ENCODE peak calls at places on chromosomes 4 and X, in nine cellular contexts. U, P, B, O, Q, R, W, E and D are unnamed samples.

GRCh38 chrX:115650916-115651315 is 89.9 kb downstream of the PLS3 start:
- DNase-seq in O (peak), B (peak), E (no peak), W (peak), P (peak), U (no peak), Q (peak), R (peak), D (no peak)

GRCh38 chr4:4308800-4309441 is 18.9 kb downstream of the ZBTB49 start:
- DNase-seq in O (no peak), R (no peak), U (no peak), W (no peak), Q (no peak), P (peak), B (no peak), E (no peak), D (no peak)

GRCh38 chr4:4386736-4387392 is at the start of gene NSG1:
- DNase-seq in P (peak), O (no peak), W (peak), U (no peak), R (peak), E (no peak), Q (no peak), B (no peak), D (peak)

GRCh38 chr4:8573266-8573665 is 6.9 kb upstream of the GPR78 start:
- DNase-seq in R (no peak), O (no peak), P (no peak), E (no peak), U (peak), B (no peak), W (no peak), Q (no peak), D (no peak)

GRCh38 chrX:31449064-31449463 is 377.2 kb upstream of the FTHL17 start:
- DNase-seq in P (no peak), U (no peak), R (no peak), W (no peak), O (no peak), Q (no peak), B (no peak), E (no peak), D (no peak)

GRCh38 chrX:152588206-152588605 is 49.5 kb upstream of the GABRQ start:
- DNase-seq in P (no peak), U (no peak), Q (peak), O (no peak), B (no peak), E (no peak), W (no peak), R (no peak), D (no peak)

GRCh38 chr4:174672276-174672675 is 150.0 kb upstream of the HPGD start:
- DNase-seq in B (no peak), O (no peak), W (peak), Q (no peak), R (no peak), P (no peak), U (no peak), E (no peak), D (no peak)

GRCh38 chrX:65586491-65586890 is 51.9 kb upstream of the LAS1L start:
- DNase-seq in B (no peak), E (peak), W (peak), U (no peak), P (peak), Q (no peak), O (no peak), R (no peak), D (no peak)

GRCh38 chr4:83219344-83219990 is 65.1 kb downstream of the COQ2 start:
- DNase-seq in E (peak), B (no peak), O (peak), Q (no peak), P (peak), U (no peak), R (no peak), W (no peak), D (no peak)

GRCh38 chrX:1205681-1206611 is 6.5 kb downstream of the CRLF2 start:
- DNase-seq in Q (peak), U (no peak), W (peak), B (peak), R (peak), E (no peak), P (peak), O (peak), D (no peak)

GRCh38 chr4:87910795-87911194 is 64.7 kb upstream of the SPP1 start:
- DNase-seq in U (no peak), O (no peak), W (no peak), Q (no peak), B (no peak), E (no peak), P (no peak), R (no peak), D (no peak)

GRCh38 chrX:119729408-119730201 is 28.8 kb upstream of the SOWAHD start:
- DNase-seq in W (peak), R (peak), B (peak), P (peak), O (peak), E (peak), U (no peak), Q (peak), D (no peak)

GRCh38 chr4:184815046-184815877 is 10.5 kb downstream of the ACSL1 start:
- DNase-seq in O (peak), Q (peak), B (peak), R (peak), E (peak), P (peak), U (peak), W (peak), D (no peak)

GRCh38 chr4:24743931-24744330 is 51.4 kb upstream of the SOD3 start:
- DNase-seq in W (no peak), Q (no peak), U (no peak), R (no peak), B (no peak), E (no peak), P (no peak), O (no peak), D (no peak)

GRCh38 chr4:139886798-139887197 is 221.2 kb downstream of the MGST2 start:
- DNase-seq in O (no peak), E (no peak), Q (no peak), R (no peak), W (no peak), U (no peak), B (no peak), P (no peak), D (no peak)

GRCh38 chr4:37188100-37188499 is 56.4 kb upstream of the NWD2 start:
- DNase-seq in Q (no peak), P (no peak), U (no peak), O (no peak), E (no peak), W (no peak), R (peak), B (peak), D (no peak)

GRCh38 chrX:34631826-34632225 is 25.3 kb downstream of the TMEM47 start:
- DNase-seq in W (peak), P (no peak), O (no peak), R (no peak), E (no peak), Q (no peak), B (no peak), U (no peak), D (no peak)

GRCh38 chrX:50813843-50814661 is at the start of gene SHROOM4:
- DNase-seq in O (no peak), P (peak), R (no peak), E (peak), U (peak), B (no peak), W (peak), Q (no peak), D (peak)

GRCh38 chr4:8819421-8820177 is 52.0 kb downstream of the HMX1 start:
- DNase-seq in O (no peak), W (no peak), E (no peak), B (no peak), P (no peak), Q (no peak), U (peak), R (no peak), D (peak)

GRCh38 chr4:87926554-87927098 is 48.9 kb upstream of the SPP1 start:
- DNase-seq in B (no peak), E (no peak), O (no peak), W (no peak), U (no peak), P (no peak), Q (no peak), R (no peak), D (no peak)

GRCh38 chr4:95835672-95836071 is 4.2 kb upstream of the PDHA2 start:
- DNase-seq in Q (no peak), R (peak), O (no peak), B (peak), P (no peak), W (no peak), U (no peak), E (no peak), D (no peak)

GRCh38 chr4:93237526-93237925 is 591.0 kb upstream of the ATOH1 start:
- DNase-seq in W (no peak), O (no peak), P (no peak), E (no peak), U (no peak), B (no peak), Q (no peak), R (no peak), D (no peak)

GRCh38 chrX:1452497-1453389 is at the start of gene ASMTL:
- DNase-seq in P (peak), B (peak), O (peak), U (peak), W (peak), Q (peak), R (peak), E (peak), D (peak)

GRCh38 chrX:119573840-119574393 is 446 bp upstream of the UBE2A start:
- DNase-seq in E (no peak), Q (peak), O (no peak), U (peak), P (peak), B (peak), W (peak), R (no peak), D (no peak)

GRCh38 chrX:150200820-150201287 is 162.3 kb upstream of the MAMLD1 start:
- DNase-seq in P (peak), Q (peak), U (peak), R (no peak), O (no peak), W (peak), B (peak), E (peak), D (peak)

GRCh38 chr4:111639120-111639519 is 506.1 kb upstream of the FAM241A start:
- DNase-seq in P (peak), R (peak), Q (no peak), B (no peak), O (no peak), E (no peak), W (peak), U (no peak), D (no peak)

GRCh38 chr4:40515398-40516293 is 114.0 kb downstream of the RBM47 start:
- DNase-seq in E (peak), R (peak), O (peak), B (peak), W (peak), P (peak), Q (peak), U (no peak), D (no peak)

GRCh38 chr4:76665139-76665538 is 230.1 kb downstream of the SHROOM3 start:
- DNase-seq in Q (peak), U (no peak), O (no peak), E (peak), P (peak), W (peak), R (no peak), B (no peak), D (no peak)

GRCh38 chr4:108744307-108744706 is 18.5 kb downstream of the ETNPPL start:
- DNase-seq in U (no peak), O (no peak), W (no peak), Q (no peak), P (peak), R (no peak), E (no peak), B (no peak), D (no peak)

GRCh38 chr4:7427326-7428260 is 7.1 kb downstream of the PSAPL1 start:
- DNase-seq in E (no peak), O (no peak), P (no peak), Q (no peak), B (no peak), U (peak), R (no peak), W (no peak), D (peak)

GRCh38 chrX:39688576-39689373 is 409.0 kb downstream of the BCOR start:
- DNase-seq in B (peak), O (peak), W (peak), Q (no peak), R (peak), U (peak), P (peak), E (peak), D (peak)

GRCh38 chrX:132758778-132759177 is 199.7 kb downstream of the HS6ST2 start:
- DNase-seq in Q (no peak), B (no peak), U (no peak), P (no peak), O (no peak), E (no peak), W (no peak), R (no peak), D (no peak)

DNA sequence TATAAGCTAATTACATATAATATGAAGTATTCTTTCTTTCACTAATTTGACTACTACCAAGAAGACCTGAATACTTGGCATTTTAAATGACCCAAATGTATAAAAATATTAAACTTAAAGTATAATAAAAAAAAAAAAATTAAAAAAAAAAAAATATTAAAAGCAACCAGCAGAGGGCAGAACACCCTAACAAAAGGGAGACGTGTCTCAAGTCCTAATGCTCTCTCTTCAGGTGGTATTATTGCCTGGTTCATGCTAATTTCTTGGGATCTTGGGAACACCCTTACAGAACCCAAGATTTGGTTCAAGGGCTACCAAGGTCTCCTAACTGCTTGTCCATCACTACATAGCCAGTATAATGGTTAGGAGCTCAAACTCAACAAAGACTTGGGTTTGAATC is 754.8 kb downstream of the RAB28 start:
- DNase-seq in E (no peak), Q (no peak), P (peak), R (no peak), W (peak), O (peak), B (peak), U (no peak), D (no peak)
- TF ChIP-seq CTCF in E (peak), Q (peak), P (peak), R (no peak), W (peak), O (peak), B (no peak), U (no peak), D (peak)

GRCh38 chr4:100430441-100430840 is 87.4 kb downstream of the EMCN start:
- DNase-seq in R (no peak), U (no peak), O (no peak), Q (no peak), E (no peak), B (peak), W (no peak), P (no peak), D (no peak)
- TF ChIP-seq CTCF in R (no peak), U (no peak), O (no peak), Q (no peak), E (no peak), B (no peak), W (no peak), P (no peak), D (no peak)

GRCh38 chr4:170374770-170375169 is 285.0 kb upstream of the AADAT start:
- DNase-seq in O (peak), W (no peak), Q (no peak), R (peak), U (no peak), E (no peak), P (no peak), B (peak), D (no peak)
- TF ChIP-seq CTCF in O (peak), W (peak), Q (peak), R (peak), U (no peak), E (peak), P (no peak), B (peak), D (peak)

DNA sequence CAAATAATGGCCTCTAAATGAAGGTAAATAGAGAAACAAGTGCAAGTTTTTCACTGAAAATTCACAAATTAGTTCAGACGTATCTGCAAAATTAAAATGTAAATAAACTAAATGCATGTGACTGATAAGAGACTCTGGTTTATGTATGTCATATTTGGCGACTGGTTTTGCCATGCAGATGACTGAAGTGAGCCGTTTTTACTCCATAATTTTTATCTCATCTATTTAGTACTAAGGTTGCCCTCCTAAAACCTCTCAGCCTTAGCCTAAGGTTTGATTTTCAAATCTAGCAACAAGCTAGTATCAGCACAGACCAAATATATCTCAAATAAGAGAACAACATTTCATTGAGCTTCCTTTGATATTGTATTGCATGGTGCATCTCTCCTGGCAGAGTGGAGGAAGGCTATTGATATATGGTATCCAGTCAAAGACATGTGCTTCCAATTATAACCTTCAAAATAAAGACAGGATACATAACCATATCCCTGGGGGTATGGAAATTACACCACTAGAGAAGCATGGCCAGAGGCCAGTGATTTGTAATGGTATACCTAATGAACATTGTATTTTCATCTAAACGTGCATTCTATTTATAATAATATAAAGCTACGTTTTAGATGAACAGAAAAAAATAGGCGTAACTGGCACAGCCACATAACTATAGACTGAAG is 392.7 kb upstream of the INTU start:
- DNase-seq in Q (no peak), O (no peak), R (no peak), W (no peak), B (no peak), U (no peak), P (peak), E (no peak), D (no peak)
- TF ChIP-seq CTCF in Q (no peak), O (no peak), R (no peak), W (no peak), B (no peak), U (no peak), P (no peak), E (no peak), D (no peak)

DNA sequence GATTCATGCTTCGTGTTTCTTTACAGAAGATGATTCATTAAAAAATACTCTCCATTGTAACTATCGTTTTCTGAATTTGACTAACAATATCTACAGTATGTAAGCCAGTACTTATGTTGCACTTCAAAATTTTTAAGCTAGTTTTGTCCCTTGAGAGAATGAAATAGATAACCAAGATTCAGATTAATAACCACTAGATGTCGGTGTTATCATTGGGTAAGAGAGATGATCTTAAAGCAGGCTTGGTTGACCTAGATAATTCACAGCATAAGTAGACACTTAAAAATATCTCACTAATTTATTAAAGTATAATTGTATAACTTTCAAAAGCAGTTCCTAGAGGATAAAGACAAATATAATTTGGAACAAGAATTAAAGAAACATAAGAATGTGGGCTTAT is 430.9 kb downstream of the C4orf33 start:
- DNase-seq in R (no peak), Q (no peak), E (no peak), W (peak), B (peak), P (no peak), U (no peak), O (no peak), D (no peak)
- TF ChIP-seq CTCF in R (no peak), Q (peak), E (peak), W (no peak), B (no peak), P (no peak), U (no peak), O (no peak), D (peak)

DNA sequence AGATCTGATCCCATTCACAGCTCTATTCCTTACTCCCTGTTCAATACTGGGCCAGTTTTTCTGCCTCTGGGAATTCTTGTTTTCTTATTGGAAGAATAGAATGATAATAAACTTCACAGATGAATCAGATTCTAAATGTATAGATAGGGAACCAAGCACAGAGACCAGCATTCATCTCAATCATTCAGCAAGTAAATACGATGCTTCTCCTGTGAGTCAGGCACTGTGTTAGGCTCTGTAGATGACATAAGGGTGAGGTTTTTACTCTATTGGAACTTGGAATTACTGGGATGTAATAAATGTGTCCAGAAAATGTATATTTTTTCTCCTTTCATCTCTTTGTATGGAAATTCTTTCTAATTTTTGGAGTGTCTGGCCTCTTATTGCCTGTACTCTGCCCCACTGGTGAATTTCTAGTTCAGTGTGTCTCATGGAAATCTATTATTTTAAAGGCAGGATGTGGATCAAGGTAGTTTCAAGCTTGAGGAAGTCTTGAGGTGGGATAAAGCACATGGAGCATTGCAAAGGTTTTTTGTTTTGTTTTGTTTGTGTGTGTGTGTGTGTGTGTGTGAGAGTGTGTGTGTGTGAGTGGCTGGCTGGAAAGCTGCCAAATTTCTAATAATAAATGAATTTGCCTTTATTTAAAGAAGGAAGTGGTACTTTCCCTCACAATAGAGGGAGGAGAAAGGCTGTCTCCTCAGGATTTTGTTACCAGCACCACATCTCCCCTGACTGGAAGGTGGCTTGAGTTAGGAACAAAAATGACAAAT is 117.9 kb upstream of the HS3ST1 start:
- DNase-seq in B (no peak), U (no peak), P (no peak), E (no peak), R (no peak), O (no peak), W (no peak), Q (no peak), D (no peak)
- TF ChIP-seq CTCF in B (no peak), U (no peak), P (no peak), E (no peak), R (no peak), O (no peak), W (no peak), Q (no peak), D (no peak)

GRCh38 chr4:41791557-41791956 is 43.0 kb upstream of the PHOX2B start:
- DNase-seq in Q (no peak), E (no peak), O (no peak), U (no peak), R (no peak), B (peak), W (no peak), P (no peak), D (no peak)
- TF ChIP-seq CTCF in Q (no peak), E (no peak), O (no peak), U (no peak), R (no peak), B (no peak), W (no peak), P (no peak), D (no peak)

DNA sequence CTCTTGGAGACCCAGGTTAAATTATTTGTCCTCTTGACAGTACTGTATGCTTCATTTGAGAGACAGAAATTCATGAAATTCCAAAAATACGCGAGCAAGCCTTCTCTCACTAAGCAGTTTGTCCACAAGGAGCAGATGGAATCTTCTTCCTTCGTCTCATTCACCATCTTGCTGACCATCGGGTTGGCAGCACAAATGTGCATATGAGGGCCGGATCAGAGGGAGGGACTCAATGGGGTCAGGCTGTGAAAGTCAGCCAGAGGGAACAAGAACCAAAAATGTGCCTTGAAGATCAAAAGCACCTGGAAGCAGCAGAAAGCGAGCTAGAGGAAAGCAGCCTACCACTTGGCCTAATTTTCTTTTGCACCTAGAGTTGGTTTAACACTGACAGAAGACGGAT is 16.4 kb downstream of the NHSL2 start:
- DNase-seq in U (no peak), W (no peak), E (no peak), R (no peak), B (no peak), Q (no peak), P (no peak), O (no peak), D (no peak)
- TF ChIP-seq CTCF in U (no peak), W (no peak), E (no peak), R (no peak), B (no peak), Q (no peak), P (no peak), O (no peak), D (no peak)